ENCODE peak calls at places on chromosome 7, in four cellular contexts. One of them, this sample, is unnamed.

GRCh38 chr7:95931460-95932232 is 159.3 kb downstream of the DYNC1I1 start:
- DNase-seq in IMR-90: no peak
- DNase-seq in AG09319: no peak
- DNase-seq in heart left ventricle: no peak
- DNase-seq in this sample: no peak

GRCh38 chr7:104973909-104974415 is 40.0 kb upstream of the KMT2E start:
- DNase-seq in heart left ventricle: peak; percentile 39
- DNase-seq in AG09319: peak; percentile 75
- DNase-seq in IMR-90: peak; percentile 92
- DNase-seq in this sample: no peak

GRCh38 chr7:155007947-155008346 is 5.0 kb upstream of the PAXIP1 start:
- DNase-seq in heart left ventricle: no peak
- DNase-seq in AG09319: no peak
- DNase-seq in IMR-90: no peak
- DNase-seq in this sample: no peak

GRCh38 chr7:79182283-79182682 is 271.2 kb downstream of the MAGI2 start:
- DNase-seq in IMR-90: peak; percentile 90
- DNase-seq in heart left ventricle: no peak
- DNase-seq in AG09319: peak; percentile 27
- DNase-seq in this sample: no peak

GRCh38 chr7:150410131-150410530 is 31.0 kb downstream of the ZNF775 start:
- DNase-seq in IMR-90: no peak
- DNase-seq in heart left ventricle: peak; percentile 18
- DNase-seq in AG09319: no peak
- DNase-seq in this sample: no peak

GRCh38 chr7:118352854-118353453 is 128.4 kb downstream of the ANKRD7 start:
- DNase-seq in AG09319: no peak
- DNase-seq in heart left ventricle: no peak
- DNase-seq in IMR-90: no peak
- DNase-seq in this sample: no peak

GRCh38 chr7:97094531-97094930 is 23.0 kb upstream of the SDHAF3 start:
- DNase-seq in AG09319: no peak
- DNase-seq in heart left ventricle: no peak
- DNase-seq in IMR-90: no peak
- DNase-seq in this sample: no peak

GRCh38 chr7:39656415-39656814 is 33.0 kb downstream of the RALA start:
- DNase-seq in AG09319: no peak
- DNase-seq in heart left ventricle: no peak
- DNase-seq in IMR-90: no peak
- DNase-seq in this sample: no peak

GRCh38 chr7:1579481-1580421 is 9.9 kb upstream of the PSMG3 start:
- DNase-seq in IMR-90: peak; percentile 32
- DNase-seq in heart left ventricle: peak; percentile 74
- DNase-seq in AG09319: no peak
- DNase-seq in this sample: peak; percentile 34

GRCh38 chr7:115240242-115240641 is 318.3 kb downstream of the MDFIC start:
- DNase-seq in heart left ventricle: no peak
- DNase-seq in AG09319: no peak
- DNase-seq in IMR-90: peak; percentile 18
- DNase-seq in this sample: no peak

GRCh38 chr7:22443370-22444180 is 56.4 kb downstream of the STEAP1B start:
- DNase-seq in heart left ventricle: no peak
- DNase-seq in IMR-90: peak; percentile 35
- DNase-seq in AG09319: no peak
- DNase-seq in this sample: no peak

GRCh38 chr7:28093617-28094232 is 86.9 kb downstream of the JAZF1 start:
- DNase-seq in heart left ventricle: peak; percentile 66
- DNase-seq in AG09319: no peak
- DNase-seq in IMR-90: peak; percentile 70
- DNase-seq in this sample: no peak

GRCh38 chr7:142445019-142445686 is 187.3 kb upstream of the PRSS58 start:
- DNase-seq in IMR-90: no peak
- DNase-seq in AG09319: no peak
- DNase-seq in heart left ventricle: no peak
- DNase-seq in this sample: no peak

GRCh38 chr7:117088623-117089199 is 135.4 kb downstream of the ST7 start:
- DNase-seq in IMR-90: no peak
- DNase-seq in AG09319: no peak
- DNase-seq in heart left ventricle: no peak
- DNase-seq in this sample: no peak

GRCh38 chr7:55165176-55165861 is 146.5 kb downstream of the EGFR start:
- DNase-seq in IMR-90: no peak
- DNase-seq in heart left ventricle: no peak
- DNase-seq in AG09319: no peak
- DNase-seq in this sample: no peak

GRCh38 chr7:45924283-45924682 is 3.2 kb upstream of the IGFBP3 start:
- DNase-seq in heart left ventricle: no peak
- DNase-seq in IMR-90: peak; percentile 76
- DNase-seq in AG09319: no peak
- DNase-seq in this sample: no peak

GRCh38 chr7:100099452-100099851 is 1.7 kb downstream of the MCM7 start:
- DNase-seq in AG09319: no peak
- DNase-seq in heart left ventricle: no peak
- DNase-seq in IMR-90: no peak
- DNase-seq in this sample: no peak

DNA sequence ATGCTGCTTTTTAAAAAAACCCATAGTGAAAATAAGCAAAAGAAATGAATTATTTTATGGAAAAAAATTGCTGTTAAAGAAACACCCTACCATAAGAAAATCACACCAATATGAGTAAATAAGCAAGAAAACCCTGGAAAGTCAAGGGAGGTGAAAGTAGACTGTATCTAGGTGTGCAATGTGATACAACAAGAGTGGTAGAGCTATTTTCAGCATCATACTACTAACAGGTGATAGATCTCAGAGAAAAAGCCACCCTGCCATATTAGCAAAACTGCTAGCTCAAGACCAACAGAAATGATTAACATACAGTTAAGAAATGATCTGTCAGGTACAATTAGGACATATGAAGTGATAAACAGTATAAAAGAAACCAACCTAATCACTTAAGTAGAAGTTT is 54.8 kb downstream of the UBE2H start:
- DNase-seq in IMR-90: no peak
- DNase-seq in AG09319: no peak
- DNase-seq in heart left ventricle: no peak
- DNase-seq in this sample: no peak
- TF ChIP-seq CTCF in IMR-90: no peak
- TF ChIP-seq CTCF in AG09319: no peak
- TF ChIP-seq CTCF in heart left ventricle: no peak
- TF ChIP-seq CTCF in this sample: no peak

GRCh38 chr7:148681821-148682220 is 16.9 kb upstream of the CUL1 start:
- DNase-seq in IMR-90: no peak
- DNase-seq in heart left ventricle: no peak
- DNase-seq in AG09319: no peak
- DNase-seq in this sample: no peak

GRCh38 chr7:148670807-148671206 is 27.9 kb upstream of the CUL1 start:
- DNase-seq in AG09319: no peak
- DNase-seq in IMR-90: no peak
- DNase-seq in heart left ventricle: no peak
- DNase-seq in this sample: no peak

GRCh38 chr7:148672041-148672440 is 26.7 kb upstream of the CUL1 start:
- DNase-seq in IMR-90: no peak
- DNase-seq in AG09319: no peak
- DNase-seq in heart left ventricle: no peak
- DNase-seq in this sample: no peak

GRCh38 chr7:148670374-148670773 is 28.3 kb upstream of the CUL1 start:
- DNase-seq in IMR-90: peak; percentile 19
- DNase-seq in AG09319: no peak
- DNase-seq in heart left ventricle: no peak
- DNase-seq in this sample: no peak

DNA sequence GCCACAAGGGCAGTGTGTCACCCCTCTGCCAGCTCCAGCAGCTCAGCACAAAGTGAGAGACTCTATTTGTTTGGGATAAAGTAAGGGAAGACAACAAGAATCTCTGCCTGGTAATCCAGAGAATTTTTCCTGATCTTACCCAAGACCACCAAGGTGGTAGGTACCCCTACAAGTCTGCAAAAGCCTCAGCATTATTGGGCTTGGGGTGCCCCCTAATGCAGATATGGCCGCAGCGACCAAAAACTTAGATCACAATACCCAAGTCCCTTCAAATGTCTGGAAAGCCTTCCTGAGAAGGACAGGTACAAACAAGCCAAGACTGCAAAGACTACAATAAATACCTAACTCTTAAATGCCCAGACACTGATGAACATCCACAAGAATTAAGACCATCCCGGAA is 22.4 kb upstream of the CUL1 start:
- DNase-seq in IMR-90: no peak
- DNase-seq in AG09319: no peak
- DNase-seq in heart left ventricle: no peak
- DNase-seq in this sample: no peak
- TF ChIP-seq CTCF in IMR-90: no peak
- TF ChIP-seq CTCF in AG09319: no peak
- TF ChIP-seq CTCF in heart left ventricle: no peak
- TF ChIP-seq CTCF in this sample: no peak

DNA sequence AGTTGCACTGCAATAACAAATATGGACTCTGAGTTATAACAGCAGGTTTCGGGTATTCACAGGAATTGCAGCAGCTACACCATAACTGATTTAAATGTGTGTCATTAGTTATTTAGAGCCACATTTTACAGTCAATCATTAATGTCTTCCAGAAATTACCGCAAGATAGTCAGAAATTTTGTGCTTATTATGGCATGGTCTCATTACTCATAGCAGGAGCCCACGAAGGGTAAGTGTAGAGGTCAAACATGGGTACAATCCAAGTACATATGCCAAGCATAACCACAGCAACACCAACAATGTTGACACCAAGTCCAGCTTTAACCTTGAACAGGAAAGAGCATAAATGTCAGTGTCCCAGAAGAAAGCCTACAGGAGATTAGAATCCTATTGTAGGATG is 84.4 kb downstream of the SLC13A1 start:
- DNase-seq in AG09319: no peak
- DNase-seq in heart left ventricle: no peak
- DNase-seq in IMR-90: no peak
- DNase-seq in this sample: no peak
- TF ChIP-seq CTCF in AG09319: no peak
- TF ChIP-seq CTCF in heart left ventricle: no peak
- TF ChIP-seq CTCF in IMR-90: no peak
- TF ChIP-seq CTCF in this sample: no peak

GRCh38 chr7:126790763-126791162 is 462.0 kb downstream of the GRM8 start:
- DNase-seq in AG09319: no peak
- DNase-seq in heart left ventricle: no peak
- DNase-seq in IMR-90: no peak
- DNase-seq in this sample: no peak
- TF ChIP-seq CTCF in AG09319: no peak
- TF ChIP-seq CTCF in heart left ventricle: no peak
- TF ChIP-seq CTCF in IMR-90: no peak
- TF ChIP-seq CTCF in this sample: no peak

DNA sequence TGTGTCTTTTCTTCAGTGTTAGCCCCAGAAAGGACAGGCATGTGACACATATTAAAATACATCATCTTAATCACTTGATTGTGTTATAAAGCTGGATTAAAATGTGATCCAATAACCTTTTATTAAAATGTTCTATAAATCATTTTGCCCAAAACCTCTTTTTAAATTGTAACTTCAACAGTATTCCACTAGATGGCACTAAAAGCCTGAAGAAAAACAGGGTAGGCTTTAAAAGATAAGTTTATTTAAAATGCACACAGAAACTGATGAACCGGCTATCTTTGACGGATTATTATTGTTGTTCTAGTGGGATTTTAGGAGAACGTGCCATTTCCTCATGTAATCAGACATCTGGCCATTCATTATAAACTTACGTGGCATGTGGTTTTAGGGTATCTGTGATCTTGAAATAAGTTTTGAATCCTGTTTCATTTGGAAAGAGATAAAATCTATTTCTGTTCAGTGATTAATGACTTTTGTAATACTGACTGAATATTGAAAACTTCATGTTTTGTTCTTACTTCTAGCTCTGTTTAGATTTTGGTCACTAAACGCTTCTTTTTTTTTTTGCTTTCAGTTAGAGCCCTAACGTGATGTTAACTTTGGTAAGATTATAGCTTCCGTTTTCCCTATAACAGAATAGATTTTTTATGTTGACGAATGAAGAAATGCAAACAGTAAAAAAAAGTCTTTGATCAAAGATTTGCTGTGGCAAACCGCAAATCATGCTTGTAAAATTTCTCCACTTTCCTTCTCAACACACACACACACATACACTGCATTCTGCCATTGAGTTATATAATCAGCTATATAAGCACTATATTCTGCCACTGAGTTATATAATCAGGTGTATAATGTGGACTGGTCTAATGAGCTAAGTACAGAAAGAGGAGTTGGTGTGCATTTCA is 13.6 kb downstream of the VPS50 start:
- DNase-seq in AG09319: no peak
- DNase-seq in heart left ventricle: no peak
- DNase-seq in IMR-90: peak; percentile 38
- DNase-seq in this sample: no peak
- TF ChIP-seq CTCF in AG09319: peak; percentile 43
- TF ChIP-seq CTCF in heart left ventricle: peak; percentile 50
- TF ChIP-seq CTCF in IMR-90: peak; percentile 71
- TF ChIP-seq CTCF in this sample: peak; percentile 56

DNA sequence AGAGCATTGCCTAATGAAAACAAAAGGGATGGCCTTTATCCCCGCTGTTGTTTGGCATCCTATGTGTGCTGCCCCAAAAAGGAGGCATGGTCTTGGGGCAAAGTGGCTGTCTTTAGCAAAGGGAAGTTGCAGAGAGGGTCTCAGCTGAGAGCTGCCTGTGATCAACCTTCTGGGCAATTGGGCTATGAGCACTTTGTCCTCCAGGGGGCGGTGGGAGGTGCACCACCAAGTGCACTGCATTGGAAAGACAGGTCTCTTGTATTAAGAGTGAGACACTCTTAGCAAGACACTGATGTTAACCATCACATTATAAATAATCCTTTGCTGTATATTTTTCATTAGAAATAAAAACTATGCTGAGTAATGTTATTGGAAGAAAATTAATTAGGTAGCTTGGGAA is 314.8 kb downstream of the POM121L12 start:
- DNase-seq in IMR-90: no peak
- DNase-seq in heart left ventricle: no peak
- DNase-seq in AG09319: no peak
- DNase-seq in this sample: no peak
- TF ChIP-seq CTCF in IMR-90: no peak
- TF ChIP-seq CTCF in heart left ventricle: peak; percentile 30
- TF ChIP-seq CTCF in AG09319: no peak
- TF ChIP-seq CTCF in this sample: no peak

GRCh38 chr7:7640221-7641128 is at the start of gene UMAD1:
- DNase-seq in IMR-90: peak; percentile 98
- DNase-seq in AG09319: peak; percentile 94
- DNase-seq in heart left ventricle: peak; percentile 99
- DNase-seq in this sample: peak; percentile 99
- TF ChIP-seq CTCF in IMR-90: no peak
- TF ChIP-seq CTCF in AG09319: no peak
- TF ChIP-seq CTCF in heart left ventricle: no peak
- TF ChIP-seq CTCF in this sample: no peak

GRCh38 chr7:30661926-30662325 is 20.3 kb downstream of the CRHR2 start:
- DNase-seq in AG09319: no peak
- DNase-seq in heart left ventricle: no peak
- DNase-seq in IMR-90: no peak
- DNase-seq in this sample: no peak

GRCh38 chr7:30665043-30665442 is 17.2 kb downstream of the CRHR2 start:
- DNase-seq in AG09319: no peak
- DNase-seq in IMR-90: no peak
- DNase-seq in heart left ventricle: no peak
- DNase-seq in this sample: no peak

GRCh38 chr7:30662431-30662939 is 19.8 kb downstream of the CRHR2 start:
- DNase-seq in IMR-90: no peak
- DNase-seq in AG09319: no peak
- DNase-seq in heart left ventricle: no peak
- DNase-seq in this sample: no peak

GRCh38 chr7:30664184-30664885 is 17.9 kb downstream of the CRHR2 start:
- DNase-seq in AG09319: no peak
- DNase-seq in IMR-90: no peak
- DNase-seq in heart left ventricle: no peak
- DNase-seq in this sample: no peak

GRCh38 chr7:30663414-30663813 is 18.8 kb downstream of the CRHR2 start:
- DNase-seq in AG09319: no peak
- DNase-seq in IMR-90: no peak
- DNase-seq in heart left ventricle: no peak
- DNase-seq in this sample: no peak
- TF ChIP-seq CTCF in AG09319: no peak
- TF ChIP-seq CTCF in IMR-90: no peak
- TF ChIP-seq CTCF in heart left ventricle: no peak
- TF ChIP-seq CTCF in this sample: no peak

This sample was measured in gastrocnemius medialis.